ENCODE peak calls at places on chromosomes 7 and 10, in six cellular contexts. S is testis, G is dorsolateral prefrontal cortex, J is GM13976, F is stomach, V is BJ. M is an unnamed sample.

GRCh38 chr7:148717266-148717793 is 18.6 kb downstream of the CUL1 start:
- DNase-seq in S (no peak), J (no peak), V (no peak), G (no peak), F (no peak), M (no peak)

GRCh38 chr7:28700790-28701203 is 257.3 kb downstream of the TRIL start:
- DNase-seq in S (no peak), F (no peak), J (no peak), V (no peak), G (no peak), M (no peak)

GRCh38 chr7:18064242-18064838 is 36.7 kb upstream of the PRPS1L1 start:
- DNase-seq in S (peak), V (no peak), F (no peak), J (no peak), G (no peak), M (no peak)

GRCh38 chr10:95518455-95519131 is 42.6 kb downstream of the SORBS1 start:
- DNase-seq in V (no peak), S (peak), G (no peak), F (no peak), J (no peak), M (no peak)

GRCh38 chr7:10568891-10569290 is 404.8 kb upstream of the PHF14 start:
- DNase-seq in G (no peak), F (no peak), V (no peak), S (no peak), J (no peak), M (no peak)

GRCh38 chr7:149854611-149855367 is 16.6 kb downstream of the ZNF862 start:
- DNase-seq in F (peak), J (no peak), S (peak), V (no peak), G (peak), M (no peak)

GRCh38 chr10:49279015-49279880 is 19.7 kb upstream of the C10orf71 start:
- DNase-seq in V (no peak), S (no peak), F (peak), G (peak), J (no peak), M (no peak)

GRCh38 chr10:33211123-33211878 is 123.2 kb downstream of the NRP1 start:
- DNase-seq in F (no peak), V (peak), S (peak), J (no peak), G (no peak), M (peak)

GRCh38 chr7:143376396-143376795 is 4.7 kb upstream of the ZYX start:
- DNase-seq in V (no peak), J (no peak), S (peak), G (no peak), F (no peak), M (no peak)

DNA sequence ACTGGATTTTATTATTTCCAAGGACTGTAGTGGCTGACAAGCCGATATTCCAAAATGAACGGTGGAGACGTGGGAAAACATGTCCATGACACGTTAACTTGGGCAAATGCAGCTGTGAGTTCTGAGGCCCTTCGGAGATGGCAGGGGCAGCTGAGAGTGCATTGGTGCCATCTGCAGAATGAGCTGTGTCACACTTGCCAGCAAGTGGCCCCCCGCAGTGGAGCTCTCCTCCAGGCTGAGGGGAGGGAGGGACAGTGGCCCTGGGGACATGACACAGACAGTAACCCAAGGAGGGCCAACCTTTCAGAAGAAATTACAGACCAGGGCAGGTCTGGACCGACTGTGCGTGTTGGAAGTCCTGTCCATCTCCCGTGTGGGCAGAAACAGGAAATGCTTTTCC is 139.4 kb downstream of the SVIL start:
- DNase-seq in F (no peak), G (no peak), V (no peak), J (no peak), S (no peak), M (no peak)
- TF ChIP-seq CTCF in F (no peak), G (no peak), V (no peak), J (no peak), S (no peak), M (no peak)

GRCh38 chr10:103350522-103351260 is at the start of gene PCGF6:
- DNase-seq in J (peak), V (no peak), G (peak), S (peak), F (peak), M (peak)
- TF ChIP-seq CTCF in J (no peak), V (peak), G (peak), S (no peak), F (no peak), M (no peak)

GRCh38 chr7:55280031-55280454 is 85.1 kb upstream of the LANCL2 start:
- DNase-seq in S (peak), F (peak), G (no peak), J (peak), V (peak), M (no peak)
- TF ChIP-seq CTCF in S (peak), F (peak), G (peak), J (peak), V (peak), M (peak)

GRCh38 chr10:5888843-5889623 is 660 bp downstream of the ANKRD16 start:
- DNase-seq in F (peak), S (peak), G (peak), V (no peak), J (peak), M (no peak)
- TF ChIP-seq CTCF in F (no peak), S (no peak), G (no peak), V (no peak), J (no peak), M (no peak)

DNA sequence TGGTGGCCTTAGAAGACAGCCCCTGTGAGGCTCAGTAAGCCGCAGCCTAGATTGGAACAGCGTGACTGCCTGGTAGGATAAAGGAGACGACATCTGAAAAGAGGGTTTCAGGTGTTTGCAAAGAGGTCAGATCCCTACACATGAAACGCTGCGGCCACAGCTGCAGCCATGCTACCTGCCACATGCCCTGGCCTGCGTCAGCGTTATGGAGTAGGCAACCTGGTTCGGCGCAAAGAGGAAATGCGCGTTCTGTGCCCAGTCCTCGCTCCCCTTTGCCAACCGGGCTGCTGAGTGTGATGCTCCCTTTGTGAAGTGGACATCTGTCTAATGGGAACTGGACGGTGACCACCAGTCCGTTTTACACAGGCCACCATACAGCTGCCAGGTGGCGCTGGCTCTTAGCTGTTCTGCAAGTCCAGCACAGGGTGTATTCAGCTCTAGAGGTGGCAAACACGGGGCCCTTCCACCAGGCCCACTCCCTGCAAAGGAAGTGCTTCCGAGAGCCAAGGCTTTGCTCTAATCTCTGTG is 160.3 kb downstream of the CELF2 start:
- DNase-seq in J (no peak), G (peak), S (no peak), F (no peak), V (no peak), M (no peak)
- TF ChIP-seq CTCF in J (peak), G (no peak), S (no peak), F (no peak), V (no peak), M (no peak)

DNA sequence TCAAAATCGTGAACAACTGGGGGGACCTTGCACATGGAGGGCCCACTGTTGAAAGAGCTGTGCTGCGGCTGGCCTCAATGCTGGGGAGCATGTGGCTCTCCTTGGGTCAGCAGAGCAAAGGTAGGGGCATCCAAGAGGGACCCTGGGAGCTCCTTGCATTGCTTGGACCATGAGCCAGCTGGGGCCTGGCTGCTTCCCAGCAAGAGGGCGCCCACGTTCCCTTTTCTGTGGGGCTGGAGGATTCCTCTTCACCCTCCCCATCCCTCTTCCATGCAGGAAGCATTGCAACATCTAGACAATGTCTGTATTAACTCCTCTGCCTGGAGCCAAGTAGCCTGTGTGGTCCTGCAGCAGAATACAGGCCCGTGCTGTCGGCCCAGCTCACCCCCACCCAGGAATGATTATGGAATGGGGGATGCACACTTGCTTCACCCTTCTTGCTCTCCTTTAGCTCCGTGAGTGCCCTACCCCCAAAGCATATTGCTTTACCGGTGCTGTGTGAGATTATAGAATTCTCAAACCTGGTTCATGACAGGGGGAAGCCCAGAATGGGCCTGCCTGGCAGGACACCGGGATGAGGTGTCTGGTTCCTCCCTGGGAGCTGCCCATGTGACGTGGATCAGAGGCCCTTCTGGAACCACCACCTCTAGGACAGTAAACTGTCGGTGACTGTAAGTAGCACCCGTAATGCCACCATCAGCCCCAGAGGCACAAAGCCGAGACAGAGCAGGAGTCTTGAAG is 61.9 kb downstream of the SYPL1 start:
- DNase-seq in J (no peak), V (no peak), F (no peak), G (no peak), S (peak), M (no peak)
- TF ChIP-seq CTCF in J (no peak), V (peak), F (no peak), G (no peak), S (no peak), M (no peak)

GRCh38 chr7:12490105-12490688 is 80.3 kb upstream of the SCIN start:
- DNase-seq in V (no peak), G (no peak), S (no peak), F (no peak), J (peak), M (no peak)
- TF ChIP-seq CTCF in V (peak), G (peak), S (peak), F (peak), J (peak), M (no peak)

GRCh38 chr10:132634241-132634946 is 96.8 kb downstream of the INPP5A start:
- DNase-seq in G (peak), F (no peak), V (no peak), S (no peak), J (no peak), M (no peak)
- TF ChIP-seq CTCF in G (no peak), F (no peak), V (peak), S (no peak), J (no peak), M (no peak)

M was measured in coronary artery.